ENCODE peak calls at places on chromosomes 11 and 22, in six cellular contexts. F is testis, A is iPS DF 6.9, H is transverse colon, L is upper lobe of left lung, B is fibroblast of lung. T is an unnamed sample. For H3K4me1, the result is how much of the 10 kb centered on the place peaks cover.

GRCh38 chr11:15657264-15657663 is 542.5 kb downstream of the INSC start:
- DNase-seq in H (no peak), B (no peak), A (no peak), L (no peak), F (no peak), T (no peak)

GRCh38 chr11:18798941-18799469 is 7.4 kb upstream of the PTPN5 start:
- DNase-seq in L (no peak), F (no peak), B (no peak), A (no peak), H (no peak), T (no peak)

GRCh38 chr11:23205156-23205871 is 345.0 kb upstream of the CCDC179 start:
- DNase-seq in L (no peak), B (peak), F (no peak), H (no peak), A (no peak), T (no peak)

GRCh38 chr11:131412061-131412460 is 41.6 kb downstream of the NTM start:
- DNase-seq in B (no peak), A (no peak), H (no peak), L (no peak), F (no peak), T (no peak)

GRCh38 chr11:66438504-66439466 is at the start of gene MRPL11:
- DNase-seq in L (peak), H (peak), A (peak), B (peak), F (peak), T (peak)

GRCh38 chr11:124867700-124868099 is 2.5 kb downstream of the ROBO3 start:
- DNase-seq in F (no peak), L (no peak), H (no peak), B (peak), A (no peak), T (no peak)

GRCh38 chr11:27263046-27263445 is 100.0 kb downstream of the CCDC34 start:
- DNase-seq in F (no peak), A (no peak), H (no peak), L (no peak), B (no peak), T (no peak)

GRCh38 chr11:46330887-46331652 is 16.2 kb upstream of the DGKZ start:
- DNase-seq in F (no peak), A (no peak), L (no peak), B (no peak), H (no peak), T (no peak)

GRCh38 chr11:8717876-8718753 is 35.5 kb downstream of the RPL27A start:
- DNase-seq in A (no peak), F (peak), H (peak), B (peak), L (no peak), T (no peak)

GRCh38 chr22:39148727-39149535 is 3.5 kb downstream of the CBX7 start:
- DNase-seq in A (no peak), H (peak), F (peak), B (no peak), L (peak), T (peak)

GRCh38 chr11:2950825-2951224 is 21.6 kb upstream of the PHLDA2 start:
- DNase-seq in B (no peak), A (no peak), F (no peak), L (no peak), H (no peak), T (no peak)

GRCh38 chr11:29809121-29809520 is 207.7 kb downstream of the KCNA4 start:
- DNase-seq in A (no peak), H (no peak), L (no peak), F (no peak), B (no peak), T (no peak)

GRCh38 chr22:22870577-22871398 is 16.8 kb upstream of the IGLL5 start:
- DNase-seq in F (no peak), L (no peak), A (no peak), H (no peak), B (no peak), T (no peak)

GRCh38 chr22:43975041-43975440 is 19.8 kb downstream of the SAMM50 start:
- DNase-seq in L (no peak), H (no peak), B (no peak), F (no peak), A (no peak), T (no peak)

GRCh38 chr11:77379253-77379652 is 77.8 kb upstream of the GDPD4 start:
- DNase-seq in L (no peak), H (no peak), A (no peak), B (no peak), F (no peak), T (no peak)

GRCh38 chr22:46551321-46551720 is 13.9 kb upstream of the CELSR1 start:
- DNase-seq in B (no peak), F (no peak), A (no peak), H (no peak), L (no peak), T (no peak)

GRCh38 chr22:19936513-19936912 is 5.1 kb upstream of the COMT start:
- DNase-seq in A (no peak), L (no peak), H (no peak), F (no peak), B (no peak), T (no peak)

GRCh38 chr11:71283960-71284359 is 31.6 kb upstream of the SHANK2 start:
- DNase-seq in L (peak), A (no peak), F (no peak), B (no peak), H (peak), T (peak)

GRCh38 chr11:97786961-97787360 is 1233.8 kb upstream of the CNTN5 start:
- DNase-seq in A (no peak), F (no peak), L (no peak), B (no peak), H (no peak), T (no peak)

GRCh38 chr11:18736590-18737148 is 10.7 kb upstream of the IGSF22 start:
- DNase-seq in A (peak), L (no peak), B (no peak), F (no peak), H (no peak), T (no peak)

GRCh38 chr11:15858881-15859280 is 497.5 kb downstream of the SOX6 start:
- DNase-seq in A (no peak), L (no peak), F (no peak), B (no peak), H (no peak), T (no peak)

GRCh38 chr11:30876656-30877371 is 290.7 kb upstream of the MPPED2 start:
- DNase-seq in A (no peak), F (no peak), L (no peak), H (no peak), B (peak), T (no peak)

GRCh38 chr11:113773092-113773415 is 438 bp downstream of the ZW10 start:
- DNase-seq in A (no peak), F (peak), H (peak), B (peak), L (no peak), T (peak)

GRCh38 chr11:122019908-122020694 is 95.9 kb downstream of the BLID start:
- DNase-seq in F (no peak), B (no peak), L (no peak), H (no peak), A (no peak), T (no peak)

GRCh38 chr22:33126881-33127280 is 68.7 kb upstream of the SYN3 start:
- DNase-seq in F (no peak), H (no peak), B (no peak), A (peak), L (no peak), T (no peak)

GRCh38 chr11:61967177-61967923 is at the start of gene FTH1:
- DNase-seq in F (peak), A (peak), H (peak), L (peak), B (peak), T (peak)

GRCh38 chr22:37627545-37627944 is 11.9 kb upstream of the SH3BP1 start:
- DNase-seq in H (peak), B (no peak), F (no peak), L (no peak), A (no peak), T (no peak)

GRCh38 chr22:37626556-37627075 is 12.9 kb upstream of the SH3BP1 start:
- DNase-seq in F (no peak), A (no peak), B (no peak), L (no peak), H (peak), T (no peak)

GRCh38 chr22:37625737-37626136 is 13.7 kb upstream of the SH3BP1 start:
- DNase-seq in F (no peak), A (no peak), L (no peak), B (no peak), H (no peak), T (no peak)

GRCh38 chr22:37626144-37626543 is 13.3 kb upstream of the SH3BP1 start:
- DNase-seq in A (no peak), F (peak), B (peak), L (peak), H (peak), T (no peak)

GRCh38 chr22:37627091-37627490 is 12.4 kb upstream of the SH3BP1 start:
- DNase-seq in F (no peak), L (no peak), A (no peak), H (no peak), B (no peak), T (no peak)
- H3K4me1 ChIP-seq in F (under half), L (under half), A (under half), H (under half), B (under half), T (under half)

GRCh38 chr11:9787260-9787659 is 123.4 kb downstream of the SWAP70 start:
- DNase-seq in F (no peak), L (no peak), A (no peak), H (no peak), B (no peak), T (no peak)
- H3K4me1 ChIP-seq in F (under half), L (under half), A (under half), H (under half), B (under half), T (under half)

GRCh38 chr11:86629070-86629706 is 43.2 kb downstream of the ME3 start:
- DNase-seq in B (peak), L (no peak), F (peak), A (no peak), H (no peak), T (no peak)
- H3K4me1 ChIP-seq in B (under half), L (under half), F (under half), A (under half), H (under half), T (under half)

DNA sequence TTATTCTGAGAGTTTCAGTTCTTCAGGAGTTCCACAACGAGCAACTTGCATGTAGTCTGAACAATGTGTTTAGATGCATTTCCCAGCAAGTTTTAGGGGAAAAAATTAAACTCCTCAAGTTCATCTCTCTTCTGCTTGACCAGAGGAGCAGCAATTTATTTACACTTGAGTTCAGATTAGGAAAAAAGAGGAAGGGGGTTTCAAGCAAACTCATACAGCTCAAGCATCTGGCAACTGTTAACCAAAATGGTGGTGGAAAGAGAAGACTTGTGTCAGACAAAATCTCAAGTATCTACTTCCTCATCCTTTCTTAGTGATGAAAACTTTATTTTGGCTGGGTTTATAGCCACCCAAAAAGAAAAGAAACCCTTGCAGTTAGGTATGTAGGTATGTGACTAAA is 29.1 kb upstream of the PICALM start:
- DNase-seq in L (no peak), H (no peak), F (no peak), B (no peak), A (no peak), T (no peak)
- H3K4me1 ChIP-seq in L (under half), H (under half), F (under half), B (under half), A (under half), T (under half)

T was measured in colonic mucosa.